ENCODE peak calls at places on chromosomes 13 and 19, in five cellular contexts. J is H1, R is H9, O is trophoblast cell, T is mesenchymal stem cell. D is an unnamed sample.
A peak's percentile ranks its signal among the peaks of the same experiment; 100 is the strongest.

GRCh38 chr19:58182577-58182988 is 278 bp upstream of the ZNF274 start:
- DNase-seq in J (no peak), R (no peak), O (no peak), T (no peak), D (no peak)

GRCh38 chr13:94345374-94346195 is 133.9 kb downstream of the DCT start:
- DNase-seq in J (no peak), R (no peak), O (no peak), T (peak; percentile 32), D (no peak)

GRCh38 chr19:51258165-51258564 is 7.3 kb downstream of the SIGLECL1 start:
- DNase-seq in J (no peak), R (no peak), O (no peak), T (no peak), D (no peak)

GRCh38 chr13:77300176-77301141 is 26.4 kb downstream of the MYCBP2 start:
- DNase-seq in J (no peak), R (no peak), O (peak; percentile 80), T (peak; percentile 84), D (no peak)

GRCh38 chr19:13022859-13023636 is 27.8 kb downstream of the NFIX start:
- DNase-seq in J (no peak), R (peak; percentile 64), O (no peak), T (peak; percentile 45), D (no peak)

GRCh38 chr19:12611361-12611699 is 610 bp downstream of the ZNF791 start:
- DNase-seq in J (no peak), R (peak; percentile 66), O (peak; percentile 84), T (peak; percentile 90), D (peak; percentile 57)

GRCh38 chr13:111202745-111203144 is 87.6 kb downstream of the ARHGEF7 start:
- DNase-seq in J (no peak), R (no peak), O (peak; percentile 96), T (peak; percentile 86), D (no peak)

GRCh38 chr19:5914358-5914774 is 312 bp downstream of the CAPS start:
- DNase-seq in J (no peak), R (no peak), O (no peak), T (no peak), D (no peak)

GRCh38 chr13:113787694-113788093 is 28.7 kb downstream of the TMEM255B start:
- DNase-seq in J (no peak), R (no peak), O (no peak), T (no peak), D (no peak)

GRCh38 chr19:409515-410242 is 732 bp upstream of the C2CD4C start:
- DNase-seq in J (no peak), R (no peak), O (no peak), T (peak; percentile 25), D (no peak)

GRCh38 chr13:93771229-93771628 is 544.6 kb downstream of the GPC6 start:
- DNase-seq in J (no peak), R (no peak), O (no peak), T (no peak), D (peak; percentile 67)

GRCh38 chr19:42081584-42082258 is 5.8 kb downstream of the ZNF574 start:
- DNase-seq in J (no peak), R (no peak), O (peak; percentile 59), T (peak; percentile 69), D (no peak)

GRCh38 chr19:8638078-8638619 is 7.7 kb downstream of the NFILZ start:
- DNase-seq in J (no peak), R (no peak), O (peak; percentile 75), T (no peak), D (no peak)

GRCh38 chr13:50543767-50544166 is 299.7 kb downstream of the DLEU7 start:
- DNase-seq in J (no peak), R (no peak), O (no peak), T (peak; percentile 52), D (no peak)

GRCh38 chr13:70994204-70994603 is 872.8 kb downstream of the DACH1 start:
- DNase-seq in J (no peak), R (no peak), O (no peak), T (no peak), D (no peak)

GRCh38 chr13:27909378-27909777 is 10.4 kb upstream of the PDX1 start:
- DNase-seq in J (no peak), R (no peak), O (no peak), T (no peak), D (no peak)

GRCh38 chr13:98532254-98532653 is 44.7 kb downstream of the STK24 start:
- DNase-seq in J (no peak), R (no peak), O (no peak), T (no peak), D (no peak)

GRCh38 chr13:114108141-114108761 is 24.2 kb downstream of the RASA3 start:
- DNase-seq in J (no peak), R (no peak), O (no peak), T (no peak), D (no peak)

GRCh38 chr13:45092668-45093067 is 27.6 kb upstream of the GTF2F2 start:
- DNase-seq in J (no peak), R (no peak), O (no peak), T (no peak), D (no peak)

GRCh38 chr19:51439021-51439465 is 19.2 kb downstream of the SIGLEC8 start:
- DNase-seq in J (no peak), R (peak; percentile 40), O (no peak), T (no peak), D (no peak)

GRCh38 chr19:51122112-51122981 is 2.4 kb upstream of the SIGLEC9 start:
- DNase-seq in J (no peak), R (no peak), O (no peak), T (peak; percentile 48), D (no peak)

GRCh38 chr13:59948686-59949085 is 215.0 kb downstream of the DIAPH3 start:
- DNase-seq in J (no peak), R (no peak), O (no peak), T (no peak), D (no peak)

GRCh38 chr19:49217382-49217781 is 59.8 kb downstream of the TRPM4 start:
- DNase-seq in J (no peak), R (no peak), O (no peak), T (peak; percentile 22), D (no peak)

GRCh38 chr13:101523732-101524131 is 71.3 kb downstream of the ITGBL1 start:
- DNase-seq in J (no peak), R (no peak), O (no peak), T (peak; percentile 25), D (no peak)

GRCh38 chr13:44661936-44662335 is 85.8 kb upstream of the TSC22D1 start:
- DNase-seq in J (no peak), R (no peak), O (no peak), T (no peak), D (no peak)

GRCh38 chr13:100536643-100537180 is 51.9 kb downstream of the GGACT start:
- DNase-seq in J (no peak), R (no peak), O (no peak), T (no peak), D (no peak)

GRCh38 chr19:48395170-48395455 is 1.6 kb downstream of the GRIN2D start:
- DNase-seq in J (no peak), R (no peak), O (no peak), T (no peak), D (no peak)

GRCh38 chr19:53102701-53103140 is 501 bp downstream of the ZNF160 start:
- DNase-seq in J (no peak), R (no peak), O (peak; percentile 76), T (peak; percentile 55), D (no peak)

GRCh38 chr13:41268764-41269163 is 5.4 kb upstream of the MTRF1 start:
- DNase-seq in J (no peak), R (no peak), O (no peak), T (peak; percentile 49), D (peak; percentile 32)

GRCh38 chr19:46885411-46885810 is 24.6 kb downstream of the ARHGAP35 start:
- DNase-seq in J (no peak), R (no peak), O (no peak), T (no peak), D (no peak)

GRCh38 chr19:46886546-46887239 is 25.9 kb downstream of the ARHGAP35 start:
- DNase-seq in J (no peak), R (no peak), O (no peak), T (no peak), D (no peak)

GRCh38 chr19:46887240-46887782 is 26.5 kb downstream of the ARHGAP35 start:
- DNase-seq in J (no peak), R (no peak), O (no peak), T (no peak), D (no peak)

GRCh38 chr19:46892252-46893179 is 31.7 kb downstream of the ARHGAP35 start:
- DNase-seq in J (no peak), R (no peak), O (no peak), T (no peak), D (no peak)

GRCh38 chr19:46890423-46891170 is 29.8 kb downstream of the ARHGAP35 start:
- DNase-seq in J (no peak), R (no peak), O (peak; percentile 23), T (peak; percentile 92), D (no peak)
- H3K14ac ChIP-seq in J (no peak overlapping the region), R (no peak overlapping the region), O (no peak overlapping the region), T (no peak overlapping the region), D (no peak overlapping the region)

GRCh38 chr19:17456127-17456526 is 4.6 kb downstream of the NXNL1 start:
- DNase-seq in J (no peak), R (no peak), O (peak; percentile 42), T (no peak), D (no peak)

GRCh38 chr19:17455711-17456123 is 5.0 kb downstream of the NXNL1 start:
- DNase-seq in J (no peak), R (peak; percentile 46), O (no peak), T (no peak), D (no peak)

GRCh38 chr19:17457621-17458020 is 3.1 kb downstream of the NXNL1 start:
- DNase-seq in J (no peak), R (no peak), O (peak; percentile 98), T (no peak), D (no peak)

GRCh38 chr19:17460372-17461230 is at the start of gene NXNL1:
- DNase-seq in J (no peak), R (no peak), O (peak; percentile 50), T (no peak), D (no peak)

GRCh38 chr19:17458970-17459369 is 1.8 kb downstream of the NXNL1 start:
- DNase-seq in J (no peak), R (no peak), O (no peak), T (no peak), D (no peak)
- H2BK12ac ChIP-seq in J (no peak overlapping the region), R (no peak overlapping the region), O (no peak overlapping the region), T (no peak overlapping the region), D (no peak overlapping the region)

GRCh38 chr13:89136678-89137077 is 1465.5 kb downstream of the SLITRK5 start:
- DNase-seq in J (no peak), R (no peak), O (no peak), T (no peak), D (no peak)
- H3K14ac ChIP-seq in J (no peak overlapping the region), R (no peak overlapping the region), O (no peak overlapping the region), T (no peak overlapping the region), D (no peak overlapping the region)

DNA sequence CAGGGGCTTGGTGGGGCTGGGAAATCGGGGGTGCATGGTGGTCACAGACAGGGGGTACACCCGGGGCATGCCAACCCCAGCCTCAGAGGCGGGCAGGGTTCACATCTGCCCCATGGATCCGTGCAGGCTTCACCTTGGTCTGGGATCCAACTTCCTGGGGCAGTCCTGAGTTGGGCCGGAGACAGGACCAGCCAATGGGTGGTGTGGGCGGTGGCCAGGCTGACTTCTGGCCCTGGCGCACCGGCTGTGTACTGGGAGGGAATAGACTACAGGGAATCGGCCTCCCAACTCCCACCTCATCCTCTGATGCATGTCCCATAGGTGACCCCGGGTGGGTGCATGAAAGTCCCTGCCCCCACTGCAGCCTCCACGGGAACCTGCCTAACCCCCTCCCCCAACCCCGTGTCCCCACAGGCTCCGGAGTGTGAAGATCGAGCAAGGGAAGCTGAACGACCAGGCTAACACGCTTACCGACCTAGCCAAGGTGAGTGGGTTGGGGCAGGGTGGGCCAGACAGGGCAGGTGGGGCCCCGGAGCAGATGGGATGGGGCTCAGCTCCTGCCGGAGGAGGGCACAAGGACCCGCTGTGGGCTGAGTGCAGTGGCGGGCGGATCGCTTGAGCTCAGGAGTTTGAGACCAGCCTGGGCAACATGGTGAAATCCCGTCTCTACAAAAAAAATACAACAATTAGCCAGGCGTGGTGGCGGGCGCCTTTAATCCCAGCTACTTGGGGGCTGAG is 14.7 kb upstream of the ARRDC2 start:
- DNase-seq in J (no peak), R (no peak), O (no peak), T (no peak), D (no peak)
- H2BK12ac ChIP-seq in J (no peak overlapping the region), R (no peak overlapping the region), O (no peak overlapping the region), T (no peak overlapping the region), D (peak overlapping the region; percentile 22)

D was measured in neuronal stem cell.